ENCODE peak calls at places on chromosome 6, in nine cellular contexts. One of them, this sample, is unnamed.

GRCh38 chr6:147578159-147578558 is 69.7 kb downstream of the SAMD5 start:
- DNase-seq in adrenal gland: no peak
- DNase-seq in thyroid gland: no peak
- DNase-seq in astrocyte of the spinal cord: no peak
- DNase-seq in fibroblast of pulmonary artery: no peak
- DNase-seq in A673: no peak
- DNase-seq in astrocyte: no peak
- DNase-seq in neural progenitor cell: no peak
- DNase-seq in lower lobe of right lung: no peak
- DNase-seq in this sample: peak

GRCh38 chr6:12245763-12246720 is 44.1 kb upstream of the EDN1 start:
- DNase-seq in adrenal gland: no peak
- DNase-seq in thyroid gland: no peak
- DNase-seq in astrocyte of the spinal cord: peak
- DNase-seq in fibroblast of pulmonary artery: no peak
- DNase-seq in A673: no peak
- DNase-seq in astrocyte: no peak
- DNase-seq in neural progenitor cell: peak
- DNase-seq in lower lobe of right lung: no peak
- DNase-seq in this sample: no peak

GRCh38 chr6:17429381-17430061 is 36.1 kb downstream of the CAP2 start:
- DNase-seq in adrenal gland: no peak
- DNase-seq in thyroid gland: no peak
- DNase-seq in astrocyte of the spinal cord: peak
- DNase-seq in fibroblast of pulmonary artery: no peak
- DNase-seq in A673: no peak
- DNase-seq in astrocyte: peak
- DNase-seq in neural progenitor cell: no peak
- DNase-seq in lower lobe of right lung: no peak
- DNase-seq in this sample: peak

GRCh38 chr6:163349001-163349680 is 65.4 kb upstream of the QKI start:
- DNase-seq in adrenal gland: no peak
- DNase-seq in thyroid gland: no peak
- DNase-seq in astrocyte of the spinal cord: no peak
- DNase-seq in fibroblast of pulmonary artery: no peak
- DNase-seq in A673: no peak
- DNase-seq in astrocyte: peak
- DNase-seq in neural progenitor cell: no peak
- DNase-seq in lower lobe of right lung: no peak
- DNase-seq in this sample: no peak

GRCh38 chr6:67779876-67780275 is 855.2 kb upstream of the ADGRB3 start:
- DNase-seq in adrenal gland: no peak
- DNase-seq in thyroid gland: no peak
- DNase-seq in astrocyte of the spinal cord: no peak
- DNase-seq in fibroblast of pulmonary artery: no peak
- DNase-seq in A673: no peak
- DNase-seq in astrocyte: no peak
- DNase-seq in neural progenitor cell: no peak
- DNase-seq in lower lobe of right lung: no peak
- DNase-seq in this sample: no peak

GRCh38 chr6:7640607-7641577 is 50.9 kb downstream of the SNRNP48 start:
- DNase-seq in adrenal gland: peak
- DNase-seq in thyroid gland: no peak
- DNase-seq in astrocyte of the spinal cord: peak
- DNase-seq in fibroblast of pulmonary artery: peak
- DNase-seq in A673: no peak
- DNase-seq in astrocyte: peak
- DNase-seq in neural progenitor cell: no peak
- DNase-seq in lower lobe of right lung: no peak
- DNase-seq in this sample: peak

GRCh38 chr6:37042139-37042538 is 36.7 kb downstream of the FGD2 start:
- DNase-seq in adrenal gland: no peak
- DNase-seq in thyroid gland: peak
- DNase-seq in astrocyte of the spinal cord: no peak
- DNase-seq in fibroblast of pulmonary artery: no peak
- DNase-seq in A673: no peak
- DNase-seq in astrocyte: no peak
- DNase-seq in neural progenitor cell: no peak
- DNase-seq in lower lobe of right lung: peak
- DNase-seq in this sample: no peak

GRCh38 chr6:137401058-137401457 is 93.1 kb downstream of the OLIG3 start:
- DNase-seq in adrenal gland: no peak
- DNase-seq in thyroid gland: no peak
- DNase-seq in astrocyte of the spinal cord: no peak
- DNase-seq in fibroblast of pulmonary artery: no peak
- DNase-seq in A673: no peak
- DNase-seq in astrocyte: no peak
- DNase-seq in neural progenitor cell: no peak
- DNase-seq in lower lobe of right lung: no peak
- DNase-seq in this sample: no peak

GRCh38 chr6:54041239-54041638 is 70.0 kb upstream of the MLIP start:
- DNase-seq in adrenal gland: no peak
- DNase-seq in thyroid gland: no peak
- DNase-seq in astrocyte of the spinal cord: no peak
- DNase-seq in fibroblast of pulmonary artery: no peak
- DNase-seq in A673: no peak
- DNase-seq in astrocyte: no peak
- DNase-seq in neural progenitor cell: no peak
- DNase-seq in lower lobe of right lung: no peak
- DNase-seq in this sample: no peak

GRCh38 chr6:68497927-68498326 is 137.2 kb upstream of the ADGRB3 start:
- DNase-seq in adrenal gland: no peak
- DNase-seq in thyroid gland: no peak
- DNase-seq in astrocyte of the spinal cord: peak
- DNase-seq in fibroblast of pulmonary artery: peak
- DNase-seq in A673: peak
- DNase-seq in astrocyte: peak
- DNase-seq in neural progenitor cell: no peak
- DNase-seq in lower lobe of right lung: no peak
- DNase-seq in this sample: peak

GRCh38 chr6:141598487-141598886 is 534.2 kb upstream of the GJE1 start:
- DNase-seq in adrenal gland: no peak
- DNase-seq in thyroid gland: no peak
- DNase-seq in astrocyte of the spinal cord: peak
- DNase-seq in fibroblast of pulmonary artery: peak
- DNase-seq in A673: no peak
- DNase-seq in astrocyte: peak
- DNase-seq in neural progenitor cell: no peak
- DNase-seq in lower lobe of right lung: no peak
- DNase-seq in this sample: peak

GRCh38 chr6:27168586-27169443 is 78.7 kb upstream of the PRSS16 start:
- DNase-seq in adrenal gland: no peak
- DNase-seq in thyroid gland: no peak
- DNase-seq in astrocyte of the spinal cord: peak
- DNase-seq in fibroblast of pulmonary artery: peak
- DNase-seq in A673: no peak
- DNase-seq in astrocyte: peak
- DNase-seq in neural progenitor cell: no peak
- DNase-seq in lower lobe of right lung: no peak
- DNase-seq in this sample: peak

GRCh38 chr6:42937548-42938427 is 8.5 kb downstream of the CNPY3 start:
- DNase-seq in adrenal gland: no peak
- DNase-seq in thyroid gland: no peak
- DNase-seq in astrocyte of the spinal cord: no peak
- DNase-seq in fibroblast of pulmonary artery: no peak
- DNase-seq in A673: no peak
- DNase-seq in astrocyte: no peak
- DNase-seq in neural progenitor cell: no peak
- DNase-seq in lower lobe of right lung: no peak
- DNase-seq in this sample: no peak

GRCh38 chr6:158040804-158041347 is 59.2 kb downstream of the SYNJ2 start:
- DNase-seq in adrenal gland: no peak
- DNase-seq in thyroid gland: no peak
- DNase-seq in astrocyte of the spinal cord: no peak
- DNase-seq in fibroblast of pulmonary artery: peak
- DNase-seq in A673: no peak
- DNase-seq in astrocyte: peak
- DNase-seq in neural progenitor cell: no peak
- DNase-seq in lower lobe of right lung: peak
- DNase-seq in this sample: peak
- H3K4me3 ChIP-seq in adrenal gland: peak
- H3K4me3 ChIP-seq in thyroid gland: no peak
- H3K4me3 ChIP-seq in astrocyte of the spinal cord: no peak
- H3K4me3 ChIP-seq in fibroblast of pulmonary artery: no peak
- H3K4me3 ChIP-seq in A673: no peak
- H3K4me3 ChIP-seq in astrocyte: peak
- H3K4me3 ChIP-seq in neural progenitor cell: no peak
- H3K4me3 ChIP-seq in lower lobe of right lung: no peak
- H3K4me3 ChIP-seq in this sample: no peak

GRCh38 chr6:19410477-19410876 is 426.7 kb upstream of the ID4 start:
- DNase-seq in adrenal gland: no peak
- DNase-seq in thyroid gland: peak
- DNase-seq in astrocyte of the spinal cord: peak
- DNase-seq in fibroblast of pulmonary artery: peak
- DNase-seq in A673: no peak
- DNase-seq in astrocyte: peak
- DNase-seq in neural progenitor cell: no peak
- DNase-seq in lower lobe of right lung: no peak
- DNase-seq in this sample: peak
- TF ChIP-seq CTCF in adrenal gland: no peak
- TF ChIP-seq CTCF in thyroid gland: no peak
- TF ChIP-seq CTCF in astrocyte of the spinal cord: no peak
- TF ChIP-seq CTCF in fibroblast of pulmonary artery: no peak
- TF ChIP-seq CTCF in A673: no peak
- TF ChIP-seq CTCF in astrocyte: no peak
- TF ChIP-seq CTCF in neural progenitor cell: no peak
- TF ChIP-seq CTCF in lower lobe of right lung: no peak
- TF ChIP-seq CTCF in this sample: no peak

GRCh38 chr6:166752097-166752496 is 125.0 kb upstream of the RPS6KA2 start:
- DNase-seq in adrenal gland: no peak
- DNase-seq in thyroid gland: no peak
- DNase-seq in astrocyte of the spinal cord: no peak
- DNase-seq in fibroblast of pulmonary artery: no peak
- DNase-seq in A673: no peak
- DNase-seq in astrocyte: no peak
- DNase-seq in neural progenitor cell: no peak
- DNase-seq in lower lobe of right lung: no peak
- DNase-seq in this sample: no peak

GRCh38 chr6:166749666-166750065 is 122.6 kb upstream of the RPS6KA2 start:
- DNase-seq in adrenal gland: no peak
- DNase-seq in thyroid gland: no peak
- DNase-seq in astrocyte of the spinal cord: no peak
- DNase-seq in fibroblast of pulmonary artery: no peak
- DNase-seq in A673: no peak
- DNase-seq in astrocyte: no peak
- DNase-seq in neural progenitor cell: no peak
- DNase-seq in lower lobe of right lung: no peak
- DNase-seq in this sample: no peak

GRCh38 chr6:166747644-166748595 is 120.9 kb upstream of the RPS6KA2 start:
- DNase-seq in adrenal gland: no peak
- DNase-seq in thyroid gland: no peak
- DNase-seq in astrocyte of the spinal cord: no peak
- DNase-seq in fibroblast of pulmonary artery: peak
- DNase-seq in A673: peak
- DNase-seq in astrocyte: no peak
- DNase-seq in neural progenitor cell: no peak
- DNase-seq in lower lobe of right lung: no peak
- DNase-seq in this sample: no peak

GRCh38 chr6:166751051-166751595 is 124.1 kb upstream of the RPS6KA2 start:
- DNase-seq in adrenal gland: no peak
- DNase-seq in thyroid gland: no peak
- DNase-seq in astrocyte of the spinal cord: peak
- DNase-seq in fibroblast of pulmonary artery: no peak
- DNase-seq in A673: no peak
- DNase-seq in astrocyte: no peak
- DNase-seq in neural progenitor cell: peak
- DNase-seq in lower lobe of right lung: no peak
- DNase-seq in this sample: no peak

GRCh38 chr6:166750125-166750793 is 123.2 kb upstream of the RPS6KA2 start:
- DNase-seq in adrenal gland: no peak
- DNase-seq in thyroid gland: no peak
- DNase-seq in astrocyte of the spinal cord: no peak
- DNase-seq in fibroblast of pulmonary artery: peak
- DNase-seq in A673: no peak
- DNase-seq in astrocyte: no peak
- DNase-seq in neural progenitor cell: peak
- DNase-seq in lower lobe of right lung: no peak
- DNase-seq in this sample: peak
- H3K4me3 ChIP-seq in adrenal gland: no peak
- H3K4me3 ChIP-seq in thyroid gland: no peak
- H3K4me3 ChIP-seq in astrocyte of the spinal cord: no peak
- H3K4me3 ChIP-seq in fibroblast of pulmonary artery: no peak
- H3K4me3 ChIP-seq in A673: no peak
- H3K4me3 ChIP-seq in astrocyte: no peak
- H3K4me3 ChIP-seq in neural progenitor cell: no peak
- H3K4me3 ChIP-seq in lower lobe of right lung: no peak
- H3K4me3 ChIP-seq in this sample: no peak

GRCh38 chr6:160221423-160221822 is 37.2 kb downstream of the SLC22A2 start:
- DNase-seq in adrenal gland: no peak
- DNase-seq in thyroid gland: no peak
- DNase-seq in astrocyte of the spinal cord: no peak
- DNase-seq in fibroblast of pulmonary artery: peak
- DNase-seq in A673: peak
- DNase-seq in astrocyte: no peak
- DNase-seq in neural progenitor cell: peak
- DNase-seq in lower lobe of right lung: no peak
- DNase-seq in this sample: peak
- TF ChIP-seq CTCF in adrenal gland: no peak
- TF ChIP-seq CTCF in thyroid gland: no peak
- TF ChIP-seq CTCF in astrocyte of the spinal cord: no peak
- TF ChIP-seq CTCF in fibroblast of pulmonary artery: peak
- TF ChIP-seq CTCF in A673: no peak
- TF ChIP-seq CTCF in astrocyte: no peak
- TF ChIP-seq CTCF in neural progenitor cell: peak
- TF ChIP-seq CTCF in lower lobe of right lung: peak
- TF ChIP-seq CTCF in this sample: no peak

GRCh38 chr6:28978959-28979561 is 26.1 kb downstream of the ZNF311 start:
- DNase-seq in adrenal gland: no peak
- DNase-seq in thyroid gland: no peak
- DNase-seq in astrocyte of the spinal cord: no peak
- DNase-seq in fibroblast of pulmonary artery: no peak
- DNase-seq in A673: no peak
- DNase-seq in astrocyte: no peak
- DNase-seq in neural progenitor cell: no peak
- DNase-seq in lower lobe of right lung: no peak
- DNase-seq in this sample: no peak
- H3K4me3 ChIP-seq in adrenal gland: no peak
- H3K4me3 ChIP-seq in thyroid gland: no peak
- H3K4me3 ChIP-seq in astrocyte of the spinal cord: no peak
- H3K4me3 ChIP-seq in fibroblast of pulmonary artery: no peak
- H3K4me3 ChIP-seq in A673: no peak
- H3K4me3 ChIP-seq in astrocyte: no peak
- H3K4me3 ChIP-seq in neural progenitor cell: no peak
- H3K4me3 ChIP-seq in lower lobe of right lung: no peak
- H3K4me3 ChIP-seq in this sample: no peak

DNA sequence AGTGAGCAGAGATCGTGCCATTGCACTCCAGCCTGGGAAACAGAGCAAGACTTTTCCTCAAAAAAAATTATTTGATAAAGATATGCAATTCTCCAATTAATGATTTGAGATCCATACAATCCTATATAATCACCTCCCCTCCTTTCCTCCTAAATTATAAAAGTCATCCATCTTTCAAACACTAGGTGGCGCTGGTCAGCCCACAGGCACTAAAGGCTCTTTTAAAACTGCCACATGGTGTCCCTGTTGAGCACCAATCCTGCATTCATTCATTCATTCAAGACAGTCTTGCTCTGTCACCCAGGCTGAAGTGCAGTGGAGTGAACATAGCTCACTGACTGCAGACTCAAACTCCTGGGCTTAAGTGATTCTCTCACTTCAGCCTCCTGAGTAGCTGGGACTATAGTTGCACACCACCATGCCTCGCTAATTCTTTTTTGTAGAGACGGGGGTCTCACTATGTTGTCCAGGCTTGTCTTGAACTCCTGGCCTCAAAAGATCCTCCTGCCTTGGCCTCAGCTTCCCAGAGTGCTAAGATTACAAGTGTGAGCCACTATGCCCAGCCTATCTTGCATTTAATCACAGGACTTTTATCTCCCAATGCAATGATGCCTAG is 58.7 kb upstream of the SLC2A12 start:
- DNase-seq in adrenal gland: peak
- DNase-seq in thyroid gland: peak
- DNase-seq in astrocyte of the spinal cord: peak
- DNase-seq in fibroblast of pulmonary artery: peak
- DNase-seq in A673: peak
- DNase-seq in astrocyte: peak
- DNase-seq in neural progenitor cell: peak
- DNase-seq in lower lobe of right lung: no peak
- DNase-seq in this sample: peak
- TF ChIP-seq CTCF in adrenal gland: peak
- TF ChIP-seq CTCF in thyroid gland: peak
- TF ChIP-seq CTCF in astrocyte of the spinal cord: peak
- TF ChIP-seq CTCF in fibroblast of pulmonary artery: peak
- TF ChIP-seq CTCF in A673: peak
- TF ChIP-seq CTCF in astrocyte: peak
- TF ChIP-seq CTCF in neural progenitor cell: peak
- TF ChIP-seq CTCF in lower lobe of right lung: peak
- TF ChIP-seq CTCF in this sample: peak

This sample was measured in fibroblast of mammary gland.